ENCODE peak calls at places on chromosome 6, in six cellular contexts. One of them, this sample, is unnamed.

GRCh38 chr6:158468666-158469065 is 91.2 kb upstream of the TMEM181 start:
- DNase-seq in pancreas: no peak
- DNase-seq in HCT116: no peak
- DNase-seq in foreskin fibroblast: no peak
- DNase-seq in Caco-2: no peak
- DNase-seq in fibroblast of pulmonary artery: no peak
- DNase-seq in this sample: no peak

GRCh38 chr6:44309092-44309491 is 4.1 kb downstream of the AARS2 start:
- DNase-seq in pancreas: no peak
- DNase-seq in HCT116: no peak
- DNase-seq in foreskin fibroblast: peak; percentile 81
- DNase-seq in Caco-2: no peak
- DNase-seq in fibroblast of pulmonary artery: peak; percentile 23
- DNase-seq in this sample: no peak

GRCh38 chr6:111353914-111354464 is 129.0 kb downstream of the REV3L start:
- DNase-seq in pancreas: no peak
- DNase-seq in HCT116: no peak
- DNase-seq in foreskin fibroblast: no peak
- DNase-seq in Caco-2: no peak
- DNase-seq in fibroblast of pulmonary artery: no peak
- DNase-seq in this sample: no peak

GRCh38 chr6:142819603-142820335 is 125.2 kb downstream of the HIVEP2 start:
- DNase-seq in pancreas: no peak
- DNase-seq in HCT116: no peak
- DNase-seq in foreskin fibroblast: no peak
- DNase-seq in Caco-2: no peak
- DNase-seq in fibroblast of pulmonary artery: peak; percentile 46
- DNase-seq in this sample: peak; percentile 34

GRCh38 chr6:71395731-71396409 is 107.3 kb downstream of the OGFRL1 start:
- DNase-seq in pancreas: no peak
- DNase-seq in HCT116: no peak
- DNase-seq in foreskin fibroblast: no peak
- DNase-seq in Caco-2: no peak
- DNase-seq in fibroblast of pulmonary artery: no peak
- DNase-seq in this sample: no peak

GRCh38 chr6:21138359-21139094 is 455.0 kb upstream of the SOX4 start:
- DNase-seq in pancreas: no peak
- DNase-seq in HCT116: no peak
- DNase-seq in foreskin fibroblast: peak; percentile 12
- DNase-seq in Caco-2: no peak
- DNase-seq in fibroblast of pulmonary artery: peak; percentile 10
- DNase-seq in this sample: no peak

GRCh38 chr6:44960898-44961297 is 367.2 kb upstream of the RUNX2 start:
- DNase-seq in pancreas: no peak
- DNase-seq in HCT116: peak; percentile 23
- DNase-seq in foreskin fibroblast: peak; percentile 68
- DNase-seq in Caco-2: no peak
- DNase-seq in fibroblast of pulmonary artery: peak; percentile 22
- DNase-seq in this sample: no peak

GRCh38 chr6:53611342-53611741 is 54.2 kb downstream of the KLHL31 start:
- DNase-seq in pancreas: no peak
- DNase-seq in HCT116: no peak
- DNase-seq in foreskin fibroblast: no peak
- DNase-seq in Caco-2: no peak
- DNase-seq in fibroblast of pulmonary artery: no peak
- DNase-seq in this sample: no peak

GRCh38 chr6:139970591-139970991 is 596.1 kb upstream of the CITED2 start:
- DNase-seq in pancreas: no peak
- DNase-seq in HCT116: no peak
- DNase-seq in foreskin fibroblast: no peak
- DNase-seq in Caco-2: no peak
- DNase-seq in fibroblast of pulmonary artery: peak; percentile 61
- DNase-seq in this sample: no peak

GRCh38 chr6:6179858-6180257 is 140.6 kb downstream of the F13A1 start:
- DNase-seq in pancreas: no peak
- DNase-seq in HCT116: no peak
- DNase-seq in foreskin fibroblast: no peak
- DNase-seq in Caco-2: no peak
- DNase-seq in fibroblast of pulmonary artery: no peak
- DNase-seq in this sample: no peak

GRCh38 chr6:138176652-138177232 is 15.0 kb downstream of the ARFGEF3 start:
- DNase-seq in pancreas: no peak
- DNase-seq in HCT116: no peak
- DNase-seq in foreskin fibroblast: no peak
- DNase-seq in Caco-2: no peak
- DNase-seq in fibroblast of pulmonary artery: no peak
- DNase-seq in this sample: no peak

GRCh38 chr6:93779086-93779858 is 359.9 kb upstream of the EPHA7 start:
- DNase-seq in pancreas: no peak
- DNase-seq in HCT116: no peak
- DNase-seq in foreskin fibroblast: peak; percentile 36
- DNase-seq in Caco-2: peak; percentile 9
- DNase-seq in fibroblast of pulmonary artery: peak; percentile 66
- DNase-seq in this sample: no peak

GRCh38 chr6:156102129-156102528 is 646.5 kb upstream of the NOX3 start:
- DNase-seq in pancreas: no peak
- DNase-seq in HCT116: peak; percentile 21
- DNase-seq in foreskin fibroblast: no peak
- DNase-seq in Caco-2: peak; percentile 30
- DNase-seq in fibroblast of pulmonary artery: peak; percentile 21
- DNase-seq in this sample: no peak

GRCh38 chr6:4102687-4103244 is 23.8 kb upstream of the FAM217A start:
- DNase-seq in pancreas: no peak
- DNase-seq in HCT116: no peak
- DNase-seq in foreskin fibroblast: no peak
- DNase-seq in Caco-2: no peak
- DNase-seq in fibroblast of pulmonary artery: no peak
- DNase-seq in this sample: no peak

GRCh38 chr6:98467091-98467490 is 367.3 kb upstream of the POU3F2 start:
- DNase-seq in pancreas: no peak
- DNase-seq in HCT116: no peak
- DNase-seq in foreskin fibroblast: no peak
- DNase-seq in Caco-2: no peak
- DNase-seq in fibroblast of pulmonary artery: no peak
- DNase-seq in this sample: no peak

GRCh38 chr6:47483516-47483852 is 5.9 kb downstream of the CD2AP start:
- DNase-seq in pancreas: no peak
- DNase-seq in HCT116: no peak
- DNase-seq in foreskin fibroblast: no peak
- DNase-seq in Caco-2: no peak
- DNase-seq in fibroblast of pulmonary artery: no peak
- DNase-seq in this sample: no peak

GRCh38 chr6:79453558-79454042 is 83.6 kb downstream of the LCA5 start:
- DNase-seq in pancreas: no peak
- DNase-seq in HCT116: no peak
- DNase-seq in foreskin fibroblast: peak; percentile 41
- DNase-seq in Caco-2: peak; percentile 36
- DNase-seq in fibroblast of pulmonary artery: peak; percentile 75
- DNase-seq in this sample: no peak

DNA sequence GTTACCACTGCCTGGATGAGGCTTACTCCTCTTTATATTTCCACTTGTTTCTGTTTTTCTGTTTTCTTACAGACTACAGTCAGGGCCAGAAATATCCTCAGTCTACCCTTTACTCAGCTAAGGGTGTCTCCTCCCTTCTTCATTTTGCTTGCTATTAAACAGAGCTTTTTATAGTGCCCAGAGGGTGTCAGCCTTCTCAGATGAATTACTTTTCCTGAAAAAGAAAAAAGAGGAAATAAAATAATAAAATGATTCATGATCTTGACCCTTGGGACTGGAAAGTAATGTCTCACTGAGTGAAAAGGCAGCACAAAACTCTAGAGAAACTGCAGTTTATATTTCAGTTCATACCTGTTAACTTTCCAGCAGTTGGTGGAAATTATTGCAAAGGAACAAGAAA is 170.7 kb downstream of the IBTK start:
- DNase-seq in pancreas: no peak
- DNase-seq in HCT116: no peak
- DNase-seq in foreskin fibroblast: no peak
- DNase-seq in Caco-2: no peak
- DNase-seq in fibroblast of pulmonary artery: peak; percentile 10
- DNase-seq in this sample: no peak
- TF ChIP-seq CTCF in pancreas: no peak
- TF ChIP-seq CTCF in HCT116: no peak
- TF ChIP-seq CTCF in foreskin fibroblast: no peak
- TF ChIP-seq CTCF in Caco-2: no peak
- TF ChIP-seq CTCF in fibroblast of pulmonary artery: no peak
- TF ChIP-seq CTCF in this sample: no peak

GRCh38 chr6:41370488-41371111 is 35.2 kb downstream of the NCR2 start:
- DNase-seq in pancreas: no peak
- DNase-seq in HCT116: no peak
- DNase-seq in foreskin fibroblast: no peak
- DNase-seq in Caco-2: no peak
- DNase-seq in fibroblast of pulmonary artery: no peak
- DNase-seq in this sample: no peak

GRCh38 chr6:41373367-41373918 is 38.0 kb downstream of the NCR2 start:
- DNase-seq in pancreas: no peak
- DNase-seq in HCT116: no peak
- DNase-seq in foreskin fibroblast: no peak
- DNase-seq in Caco-2: peak; percentile 4
- DNase-seq in fibroblast of pulmonary artery: no peak
- DNase-seq in this sample: no peak

GRCh38 chr6:41372526-41373366 is 37.3 kb downstream of the NCR2 start:
- DNase-seq in pancreas: no peak
- DNase-seq in HCT116: no peak
- DNase-seq in foreskin fibroblast: no peak
- DNase-seq in Caco-2: peak; percentile 20
- DNase-seq in fibroblast of pulmonary artery: no peak
- DNase-seq in this sample: peak; percentile 28

GRCh38 chr6:41371992-41372525 is 36.7 kb downstream of the NCR2 start:
- DNase-seq in pancreas: no peak
- DNase-seq in HCT116: no peak
- DNase-seq in foreskin fibroblast: no peak
- DNase-seq in Caco-2: peak; percentile 13
- DNase-seq in fibroblast of pulmonary artery: peak; percentile 17
- DNase-seq in this sample: no peak

GRCh38 chr6:41371461-41371991 is 36.1 kb downstream of the NCR2 start:
- DNase-seq in pancreas: peak; percentile 34
- DNase-seq in HCT116: no peak
- DNase-seq in foreskin fibroblast: peak; percentile 39
- DNase-seq in Caco-2: peak; percentile 56
- DNase-seq in fibroblast of pulmonary artery: peak; percentile 51
- DNase-seq in this sample: no peak
- TF ChIP-seq CTCF in pancreas: no peak
- TF ChIP-seq CTCF in HCT116: no peak
- TF ChIP-seq CTCF in foreskin fibroblast: peak; percentile 32
- TF ChIP-seq CTCF in Caco-2: peak; percentile 49
- TF ChIP-seq CTCF in fibroblast of pulmonary artery: peak; percentile 31
- TF ChIP-seq CTCF in this sample: no peak

GRCh38 chr6:149694926-149695325 is 23.0 kb downstream of the LATS1 start:
- DNase-seq in pancreas: no peak
- DNase-seq in HCT116: no peak
- DNase-seq in foreskin fibroblast: no peak
- DNase-seq in Caco-2: no peak
- DNase-seq in fibroblast of pulmonary artery: no peak
- DNase-seq in this sample: no peak

GRCh38 chr6:149696904-149697303 is 21.0 kb downstream of the LATS1 start:
- DNase-seq in pancreas: no peak
- DNase-seq in HCT116: no peak
- DNase-seq in foreskin fibroblast: peak; percentile 24
- DNase-seq in Caco-2: no peak
- DNase-seq in fibroblast of pulmonary artery: peak; percentile 38
- DNase-seq in this sample: no peak

GRCh38 chr6:149701699-149702098 is 16.2 kb downstream of the LATS1 start:
- DNase-seq in pancreas: no peak
- DNase-seq in HCT116: no peak
- DNase-seq in foreskin fibroblast: peak; percentile 35
- DNase-seq in Caco-2: no peak
- DNase-seq in fibroblast of pulmonary artery: no peak
- DNase-seq in this sample: no peak

GRCh38 chr6:149698175-149698574 is 19.7 kb downstream of the LATS1 start:
- DNase-seq in pancreas: no peak
- DNase-seq in HCT116: no peak
- DNase-seq in foreskin fibroblast: no peak
- DNase-seq in Caco-2: no peak
- DNase-seq in fibroblast of pulmonary artery: no peak
- DNase-seq in this sample: no peak

GRCh38 chr6:149699150-149699549 is 18.8 kb downstream of the LATS1 start:
- DNase-seq in pancreas: no peak
- DNase-seq in HCT116: no peak
- DNase-seq in foreskin fibroblast: no peak
- DNase-seq in Caco-2: no peak
- DNase-seq in fibroblast of pulmonary artery: no peak
- DNase-seq in this sample: no peak
- TF ChIP-seq CTCF in pancreas: no peak
- TF ChIP-seq CTCF in HCT116: peak; percentile 37
- TF ChIP-seq CTCF in foreskin fibroblast: no peak
- TF ChIP-seq CTCF in Caco-2: no peak
- TF ChIP-seq CTCF in fibroblast of pulmonary artery: no peak
- TF ChIP-seq CTCF in this sample: peak; percentile 7

GRCh38 chr6:118085665-118086064 is 178.6 kb downstream of the SLC35F1 start:
- DNase-seq in pancreas: no peak
- DNase-seq in HCT116: no peak
- DNase-seq in foreskin fibroblast: no peak
- DNase-seq in Caco-2: no peak
- DNase-seq in fibroblast of pulmonary artery: no peak
- DNase-seq in this sample: no peak

GRCh38 chr6:118086189-118086588 is 179.1 kb downstream of the SLC35F1 start:
- DNase-seq in pancreas: no peak
- DNase-seq in HCT116: no peak
- DNase-seq in foreskin fibroblast: no peak
- DNase-seq in Caco-2: no peak
- DNase-seq in fibroblast of pulmonary artery: no peak
- DNase-seq in this sample: no peak

GRCh38 chr6:118083711-118084110 is 176.6 kb downstream of the SLC35F1 start:
- DNase-seq in pancreas: no peak
- DNase-seq in HCT116: no peak
- DNase-seq in foreskin fibroblast: no peak
- DNase-seq in Caco-2: no peak
- DNase-seq in fibroblast of pulmonary artery: no peak
- DNase-seq in this sample: no peak

DNA sequence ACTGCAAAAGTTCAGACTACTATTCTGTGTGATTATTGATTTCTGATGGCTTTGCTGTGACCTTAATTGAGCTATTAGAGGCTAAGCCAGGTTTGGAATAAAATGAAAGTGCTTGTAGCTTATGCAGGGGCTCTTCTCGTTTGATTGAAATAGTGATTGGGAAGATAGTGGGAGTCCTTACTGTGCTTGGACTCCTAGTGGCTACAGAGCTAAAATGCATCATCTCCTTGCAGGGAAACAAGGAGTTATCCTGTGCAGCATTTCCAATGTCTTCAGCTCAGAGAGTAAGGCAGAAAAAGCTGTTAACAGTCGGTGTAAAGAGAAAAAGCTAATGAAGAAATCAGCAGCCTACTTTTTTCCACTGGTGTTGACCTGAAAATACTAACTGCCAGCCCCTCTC is 173.5 kb downstream of the SLC35F1 start:
- DNase-seq in pancreas: no peak
- DNase-seq in HCT116: peak; percentile 4
- DNase-seq in foreskin fibroblast: no peak
- DNase-seq in Caco-2: peak; percentile 1
- DNase-seq in fibroblast of pulmonary artery: no peak
- DNase-seq in this sample: no peak
- TF ChIP-seq CTCF in pancreas: no peak
- TF ChIP-seq CTCF in HCT116: peak; percentile 44
- TF ChIP-seq CTCF in foreskin fibroblast: no peak
- TF ChIP-seq CTCF in Caco-2: peak; percentile 21
- TF ChIP-seq CTCF in fibroblast of pulmonary artery: no peak
- TF ChIP-seq CTCF in this sample: no peak